ENCODE peak calls at places on chromosomes 7 and 10, in seven cellular contexts. Z is fibroblast of mammary gland, Q is MM.1S, C is uterus, M is GM23338, J is AG04450, B is AG09309. X is an unnamed sample.

GRCh38 chr7:83060218-83060617 is 102.5 kb downstream of the PCLO start:
- DNase-seq in Z (no peak), Q (no peak), C (no peak), M (no peak), J (no peak), B (no peak), X (no peak)

GRCh38 chr10:24333736-24334135 is 124.8 kb downstream of the KIAA1217 start:
- DNase-seq in Z (no peak), Q (no peak), C (no peak), M (no peak), J (no peak), B (peak), X (peak)

GRCh38 chr7:29135851-29136250 is 10.5 kb downstream of the CPVL start:
- DNase-seq in Z (no peak), Q (no peak), C (no peak), M (no peak), J (no peak), B (no peak), X (no peak)

GRCh38 chr10:95476482-95477174 is 84.5 kb downstream of the SORBS1 start:
- DNase-seq in Z (no peak), Q (no peak), C (no peak), M (peak), J (no peak), B (no peak), X (no peak)

GRCh38 chr7:88027724-88028123 is 93.7 kb downstream of the ADAM22 start:
- DNase-seq in Z (no peak), Q (peak), C (no peak), M (no peak), J (no peak), B (no peak), X (no peak)

GRCh38 chr10:110625951-110626855 is 17.9 kb upstream of the RBM20 start:
- DNase-seq in Z (no peak), Q (no peak), C (no peak), M (no peak), J (no peak), B (no peak), X (no peak)

GRCh38 chr10:21318768-21319167 is 206.7 kb downstream of the SKIDA1 start:
- DNase-seq in Z (peak), Q (no peak), C (peak), M (no peak), J (no peak), B (no peak), X (peak)

GRCh38 chr7:71982847-71983246 is 429.3 kb downstream of the CALN1 start:
- DNase-seq in Z (no peak), Q (peak), C (no peak), M (no peak), J (no peak), B (no peak), X (no peak)

GRCh38 chr10:29039659-29040309 is 249.1 kb upstream of the LYZL1 start:
- DNase-seq in Z (peak), Q (no peak), C (no peak), M (no peak), J (peak), B (peak), X (peak)

GRCh38 chr10:69262249-69262864 is 15.9 kb upstream of the HK1 start:
- DNase-seq in Z (no peak), Q (peak), C (no peak), M (no peak), J (no peak), B (no peak), X (no peak)

GRCh38 chr10:70905071-70906021 is 17.0 kb upstream of the PCBD1 start:
- DNase-seq in Z (no peak), Q (no peak), C (no peak), M (no peak), J (no peak), B (no peak), X (no peak)

GRCh38 chr7:44284216-44284615 is 41.2 kb downstream of the CAMK2B start:
- DNase-seq in Z (no peak), Q (no peak), C (peak), M (no peak), J (no peak), B (no peak), X (no peak)

GRCh38 chr7:83457022-83457892 is 191.7 kb downstream of the SEMA3E start:
- DNase-seq in Z (peak), Q (no peak), C (no peak), M (peak), J (no peak), B (no peak), X (peak)

GRCh38 chr7:159119851-159120539 is 24.7 kb downstream of the VIPR2 start:
- DNase-seq in Z (no peak), Q (no peak), C (peak), M (no peak), J (no peak), B (no peak), X (no peak)

GRCh38 chr7:80385512-80385911 is 126.4 kb downstream of the GNAT3 start:
- DNase-seq in Z (peak), Q (no peak), C (no peak), M (no peak), J (no peak), B (no peak), X (peak)

GRCh38 chr10:122460891-122461293 is 461 bp upstream of the HTRA1 start:
- DNase-seq in Z (no peak), Q (no peak), C (no peak), M (no peak), J (no peak), B (no peak), X (peak)

GRCh38 chr10:7288060-7288690 is 122.7 kb downstream of the SFMBT2 start:
- DNase-seq in Z (peak), Q (no peak), C (no peak), M (no peak), J (no peak), B (no peak), X (no peak)

GRCh38 chr10:79396587-79396986 is 48.8 kb downstream of the ZCCHC24 start:
- DNase-seq in Z (no peak), Q (no peak), C (no peak), M (no peak), J (no peak), B (no peak), X (no peak)

GRCh38 chr7:108129018-108129965 is 869 bp downstream of the LAMB4 start:
- DNase-seq in Z (no peak), Q (no peak), C (no peak), M (no peak), J (no peak), B (no peak), X (no peak)

GRCh38 chr7:82335927-82336326 is 107.7 kb downstream of the CACNA2D1 start:
- DNase-seq in Z (peak), Q (no peak), C (no peak), M (peak), J (no peak), B (no peak), X (no peak)

DNA sequence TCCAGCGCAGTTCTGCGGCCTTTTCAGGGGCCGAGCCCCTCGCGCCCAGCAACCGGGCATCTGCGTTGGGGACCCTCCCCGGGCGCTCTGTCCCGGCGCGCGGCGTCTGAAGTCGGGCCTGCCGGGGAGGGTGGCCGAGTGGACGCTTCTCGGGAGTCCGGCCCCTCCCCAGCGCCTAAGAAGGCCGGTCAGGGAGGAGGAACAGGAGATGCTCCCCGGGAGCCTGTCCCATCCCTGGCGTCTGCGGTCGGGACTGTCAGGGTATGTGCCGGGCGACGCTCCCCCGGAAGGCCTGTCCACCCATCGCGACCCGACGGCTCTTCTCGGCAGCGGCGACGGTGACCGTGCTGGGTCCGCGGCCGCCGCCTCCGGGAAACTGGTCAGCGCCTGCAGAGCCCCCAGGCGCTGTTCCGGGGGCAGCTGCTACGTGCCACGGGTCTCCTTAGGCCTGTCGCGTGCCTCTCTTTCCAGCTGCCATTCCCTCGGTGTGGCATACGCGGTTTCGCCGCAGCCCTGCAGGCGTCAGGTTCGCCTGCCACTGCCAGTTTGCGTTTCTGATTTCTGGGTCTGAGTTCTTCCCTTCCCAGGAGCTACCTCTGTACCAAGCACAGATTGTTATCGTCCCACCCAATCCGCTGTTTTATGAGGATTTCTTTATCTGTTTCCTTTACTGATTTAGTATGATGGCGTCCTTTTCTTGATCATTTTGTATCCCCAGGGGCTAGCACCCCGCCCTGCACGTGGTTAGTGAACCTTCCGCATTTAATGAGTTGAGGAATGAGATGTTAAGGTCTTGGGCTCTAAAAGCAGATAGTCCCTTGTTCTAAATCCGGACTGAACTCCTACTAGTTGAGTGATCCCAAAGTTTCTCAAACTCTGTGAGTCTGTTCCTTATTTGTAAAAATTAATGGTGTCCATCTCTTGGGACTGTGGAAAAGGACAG is 782 bp downstream of the IFIT5 start:
- DNase-seq in Z (peak), Q (peak), C (peak), M (peak), J (no peak), B (no peak), X (peak)
- TF ChIP-seq CTCF in Z (no peak), Q (no peak), C (peak), M (no peak), J (no peak), B (no peak), X (no peak)

GRCh38 chr10:75847477-75847876 is 416.1 kb downstream of the LRMDA start:
- DNase-seq in Z (no peak), Q (no peak), C (no peak), M (no peak), J (no peak), B (no peak), X (no peak)
- H3K4me3 ChIP-seq in Z (no peak), Q (no peak), C (no peak), M (no peak), J (no peak), B (no peak), X (no peak)

DNA sequence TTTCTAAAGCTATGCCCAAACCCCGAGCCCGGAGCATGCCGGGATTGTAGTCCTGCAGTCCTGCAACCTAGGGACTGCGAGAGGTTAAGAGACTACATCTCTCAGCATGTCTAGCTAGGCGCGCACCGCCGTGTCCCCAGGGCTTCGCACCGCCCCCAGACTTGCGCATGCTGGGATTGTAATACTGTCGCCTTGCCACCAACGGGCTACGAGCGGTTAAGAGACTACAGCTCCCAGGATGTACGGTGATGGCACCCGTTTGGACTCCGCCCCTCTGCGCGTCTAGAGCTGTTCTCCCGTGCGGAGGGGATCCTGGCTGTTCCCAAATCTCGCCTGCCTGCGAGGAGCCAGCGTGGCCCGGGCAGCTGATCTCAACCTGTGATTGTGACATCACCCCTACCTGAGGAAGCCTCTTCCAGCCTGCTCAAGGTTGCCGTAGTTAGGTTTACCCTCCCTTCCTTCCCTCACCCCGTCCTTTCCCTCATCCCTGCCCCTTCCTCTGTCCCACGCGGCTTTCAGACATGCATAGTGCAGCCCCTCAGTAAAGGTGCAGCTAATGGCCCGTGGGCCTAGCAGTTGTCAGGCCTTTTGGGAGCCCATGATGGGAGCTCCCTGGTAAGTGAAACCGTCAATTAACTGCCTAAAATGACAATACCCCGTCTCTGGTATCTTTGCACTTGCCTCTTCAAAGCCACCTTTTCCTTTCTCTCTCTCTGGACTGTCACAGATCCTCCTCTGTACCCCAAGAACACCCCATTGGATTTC is 6.3 kb upstream of the ZNF736 start:
- DNase-seq in Z (peak), Q (peak), C (peak), M (peak), J (peak), B (peak), X (peak)
- TF ChIP-seq CTCF in Z (no peak), Q (no peak), C (no peak), M (no peak), J (no peak), B (no peak), X (no peak)

DNA sequence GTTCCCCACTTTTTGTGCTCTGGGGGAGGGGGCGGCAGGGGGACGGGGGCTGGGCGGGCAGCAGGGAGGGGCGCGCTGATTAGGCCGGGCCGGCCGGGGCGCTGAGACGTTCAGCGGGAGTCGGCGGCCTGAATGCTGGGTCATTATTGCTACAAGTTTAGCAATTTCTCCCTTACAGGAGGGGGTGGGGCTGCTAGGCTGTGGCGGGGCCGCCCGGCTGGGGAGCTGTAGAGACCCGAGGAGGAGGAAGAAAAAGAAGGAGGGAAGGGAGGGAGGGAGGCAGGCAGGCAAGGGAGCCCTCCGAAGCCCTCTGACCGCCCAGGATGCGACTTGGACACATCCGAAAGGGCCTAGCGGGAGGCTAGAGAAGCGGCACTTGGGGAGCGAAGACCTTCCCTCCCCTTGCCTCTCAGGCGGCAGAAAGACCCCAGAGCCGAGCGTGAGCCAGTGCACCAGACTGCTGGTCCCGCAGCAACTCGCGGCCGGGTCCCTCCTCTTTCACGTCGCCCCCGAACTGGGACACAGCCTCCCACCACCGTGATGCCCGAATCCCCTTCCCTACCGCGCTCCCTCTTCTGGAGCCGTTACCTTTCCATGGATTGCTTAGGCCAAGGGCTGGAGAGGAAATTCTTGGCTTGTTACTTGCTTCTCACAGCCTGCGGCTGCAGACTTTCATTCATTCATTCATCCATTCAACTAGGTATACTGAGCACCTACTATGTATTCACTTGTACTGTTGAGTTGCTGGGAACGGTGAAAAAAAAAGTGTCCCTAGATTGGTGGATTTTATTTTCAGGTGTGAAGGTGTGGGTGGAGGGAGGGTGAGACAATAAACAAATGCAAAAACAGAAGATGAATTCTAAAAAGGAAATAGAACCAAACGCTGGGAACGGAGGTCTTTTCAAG is 4.9 kb downstream of the NKX2-3 start:
- DNase-seq in Z (no peak), Q (no peak), C (no peak), M (peak), J (no peak), B (no peak), X (no peak)
- H3K4me3 ChIP-seq in Z (no peak), Q (no peak), C (no peak), M (peak), J (no peak), B (no peak), X (no peak)

GRCh38 chr10:103748020-103748419 is 107.4 kb downstream of the SH3PXD2A start:
- DNase-seq in Z (no peak), Q (no peak), C (no peak), M (no peak), J (no peak), B (no peak), X (no peak)
- TF ChIP-seq CTCF in Z (no peak), Q (no peak), C (no peak), M (no peak), J (no peak), B (no peak), X (no peak)

GRCh38 chr10:82943142-82943541 is 1068.1 kb downstream of the NRG3 start:
- DNase-seq in Z (no peak), Q (no peak), C (no peak), M (no peak), J (no peak), B (no peak), X (no peak)
- H3K4me3 ChIP-seq in Z (no peak), Q (no peak), C (no peak), M (no peak), J (no peak), B (no peak), X (no peak)